ENCODE peak calls at places on chromosomes 13 and 19, in eight cellular contexts. A, O, Z, U, M, C, R and V are unnamed samples.

GRCh38 chr13:41674246-41674645 is 216.9 kb downstream of the RGCC start:
- DNase-seq in A (no peak), O (no peak), Z (no peak), U (no peak), M (no peak), C (no peak), R (no peak), V (no peak)

GRCh38 chr13:45861352-45861751 is 9.8 kb upstream of the SIAH3 start:
- DNase-seq in A (no peak), O (no peak), Z (no peak), U (no peak), M (no peak), C (no peak), R (peak), V (no peak)

GRCh38 chr19:289651-290538 is 1.3 kb downstream of the PLPP2 start:
- DNase-seq in A (peak), O (peak), Z (peak), U (no peak), M (peak), C (no peak), R (peak), V (peak)

GRCh38 chr19:14091086-14091884 is 734 bp upstream of the SAMD1 start:
- DNase-seq in A (peak), O (no peak), Z (no peak), U (no peak), M (peak), C (peak), R (peak), V (no peak)

GRCh38 chr13:83796364-83796763 is 85.9 kb downstream of the SLITRK1 start:
- DNase-seq in A (no peak), O (no peak), Z (no peak), U (no peak), M (no peak), C (no peak), R (no peak), V (no peak)

GRCh38 chr13:95122063-95122462 is 179.2 kb downstream of the ABCC4 start:
- DNase-seq in A (peak), O (no peak), Z (no peak), U (no peak), M (no peak), C (no peak), R (peak), V (no peak)

GRCh38 chr19:48896191-48896720 is 2.3 kb downstream of the TULP2 start:
- DNase-seq in A (no peak), O (no peak), Z (no peak), U (peak), M (peak), C (peak), R (peak), V (no peak)

GRCh38 chr13:49464621-49465325 is 20.7 kb downstream of the SETDB2 start:
- DNase-seq in A (peak), O (no peak), Z (no peak), U (no peak), M (no peak), C (no peak), R (no peak), V (no peak)

GRCh38 chr13:40345654-40346372 is 320.6 kb downstream of the FOXO1 start:
- DNase-seq in A (peak), O (no peak), Z (no peak), U (no peak), M (no peak), C (no peak), R (no peak), V (no peak)

GRCh38 chr13:98253526-98253925 is 76.5 kb upstream of the RNF113B start:
- DNase-seq in A (no peak), O (no peak), Z (no peak), U (no peak), M (no peak), C (no peak), R (no peak), V (no peak)

GRCh38 chr13:98214008-98214643 is 37.1 kb upstream of the RNF113B start:
- DNase-seq in A (no peak), O (no peak), Z (no peak), U (peak), M (no peak), C (no peak), R (peak), V (no peak)

GRCh38 chr13:23500858-23501257 is 67.4 kb upstream of the SACS start:
- DNase-seq in A (no peak), O (no peak), Z (no peak), U (no peak), M (no peak), C (no peak), R (peak), V (no peak)

GRCh38 chr19:57682226-57682766 is 519 bp downstream of the ZNF551 start:
- DNase-seq in A (no peak), O (no peak), Z (no peak), U (no peak), M (no peak), C (no peak), R (no peak), V (no peak)
- H3K27ac ChIP-seq in A (peak), O (no peak), Z (peak), U (peak), M (no peak), C (no peak), R (peak), V (peak)

DNA sequence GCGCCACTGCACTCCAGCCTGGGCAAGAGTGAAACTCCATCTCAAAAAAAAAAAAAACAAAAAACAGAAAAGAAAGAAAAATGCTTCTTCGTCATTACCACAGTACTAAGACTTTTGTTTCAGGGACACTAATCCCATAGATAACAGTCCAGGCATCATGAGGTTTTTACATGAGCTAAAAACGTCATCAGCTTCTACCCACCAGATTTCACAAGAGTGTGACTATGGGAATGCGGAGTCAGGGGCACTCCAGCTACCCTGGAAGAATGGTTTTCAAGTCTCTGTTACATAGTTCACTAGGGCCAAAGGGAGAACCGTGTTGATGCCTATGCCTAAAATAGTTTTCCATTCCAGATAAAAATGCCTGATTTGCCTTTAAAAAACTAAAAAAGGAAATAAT is 33.2 kb downstream of the RAB20 start:
- DNase-seq in A (no peak), O (no peak), Z (no peak), U (no peak), M (no peak), C (no peak), R (no peak), V (no peak)
- H3K27ac ChIP-seq in A (no peak), O (no peak), Z (no peak), U (no peak), M (peak), C (peak), R (no peak), V (no peak)

GRCh38 chr19:40322951-40323615 is 25.1 kb downstream of the C19orf47 start:
- DNase-seq in A (no peak), O (no peak), Z (no peak), U (no peak), M (no peak), C (no peak), R (no peak), V (no peak)

GRCh38 chr19:40321566-40322270 is 26.5 kb downstream of the C19orf47 start:
- DNase-seq in A (no peak), O (no peak), Z (no peak), U (no peak), M (no peak), C (no peak), R (no peak), V (no peak)

GRCh38 chr19:40326201-40326600 is 22.0 kb downstream of the C19orf47 start:
- DNase-seq in A (no peak), O (no peak), Z (no peak), U (no peak), M (no peak), C (no peak), R (no peak), V (no peak)

GRCh38 chr19:40322271-40322610 is 26.0 kb downstream of the C19orf47 start:
- DNase-seq in A (no peak), O (no peak), Z (no peak), U (no peak), M (no peak), C (no peak), R (no peak), V (no peak)

DNA sequence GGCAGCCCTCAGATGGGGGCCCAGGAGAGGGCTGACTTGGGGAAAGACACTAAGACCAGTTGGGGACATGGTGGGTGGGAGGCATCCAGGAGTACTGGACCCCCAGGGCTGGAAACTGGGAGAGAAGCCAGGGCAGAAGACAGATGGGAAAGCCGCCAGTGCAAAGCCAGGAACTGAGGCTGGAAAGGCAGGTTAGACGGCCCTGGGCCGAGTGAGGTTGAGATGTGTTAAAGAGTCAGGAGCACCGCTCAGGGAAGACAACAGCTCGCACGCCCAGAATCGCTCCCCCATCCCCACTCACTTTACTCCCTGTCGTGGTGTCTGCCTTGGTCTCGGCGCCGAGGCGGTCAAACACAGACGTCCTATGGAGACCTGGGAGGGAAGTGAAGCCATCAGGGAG is 24.5 kb downstream of the C19orf47 start:
- DNase-seq in A (no peak), O (no peak), Z (no peak), U (no peak), M (no peak), C (no peak), R (no peak), V (no peak)
- H3K27ac ChIP-seq in A (no peak), O (no peak), Z (no peak), U (no peak), M (no peak), C (no peak), R (no peak), V (no peak)

DNA sequence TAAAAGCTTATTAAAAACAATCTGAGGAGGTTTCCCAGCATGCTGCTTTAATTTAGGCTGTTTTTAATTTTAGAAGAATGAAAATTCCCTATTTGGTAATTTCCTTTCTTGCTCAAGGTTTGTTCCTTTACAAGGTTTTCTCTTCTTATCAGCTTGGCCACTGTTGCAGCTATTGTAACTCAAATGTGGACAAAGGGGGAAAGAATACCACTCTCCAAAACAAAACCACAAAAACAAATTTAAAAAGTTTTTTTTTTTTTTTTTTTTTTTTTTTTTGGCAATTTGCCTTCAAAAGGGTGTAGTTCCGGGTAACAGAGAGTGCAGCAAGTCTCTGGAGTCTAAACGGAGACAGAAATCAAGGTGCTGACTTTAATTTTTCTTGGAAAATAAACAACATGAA is 306.4 kb upstream of the ARGLU1 start:
- DNase-seq in A (no peak), O (no peak), Z (no peak), U (no peak), M (no peak), C (no peak), R (no peak), V (no peak)
- H3K27ac ChIP-seq in A (no peak), O (no peak), Z (no peak), U (peak), M (no peak), C (no peak), R (no peak), V (no peak)